ENCODE peak calls at places on chromosomes 3 and 15, in six cellular contexts. One of them, this sample, is unnamed.

GRCh38 chr3:79558943-79559342 is 208.9 kb downstream of the ROBO1 start:
- DNase-seq in brain pericyte: no peak
- DNase-seq in NCI-H69: no peak
- DNase-seq in neural crest cell: no peak
- DNase-seq in AG08396: no peak
- DNase-seq in activated CD8-positive, alpha-beta memory T cell treated with anti-CD3 and anti-CD28 coated beads for 4 hours: no peak
- DNase-seq in this sample: no peak

GRCh38 chr3:134754768-134755559 is 40.1 kb upstream of the EPHB1 start:
- DNase-seq in brain pericyte: no peak
- DNase-seq in activated CD8-positive, alpha-beta memory T cell treated with anti-CD3 and anti-CD28 coated beads for 4 hours: no peak
- DNase-seq in neural crest cell: peak; percentile 45
- DNase-seq in NCI-H69: peak; percentile 0
- DNase-seq in AG08396: peak; percentile 68
- DNase-seq in this sample: peak; percentile 44

GRCh38 chr3:160810360-160810759 is 54.3 kb downstream of the PPM1L start:
- DNase-seq in neural crest cell: no peak
- DNase-seq in activated CD8-positive, alpha-beta memory T cell treated with anti-CD3 and anti-CD28 coated beads for 4 hours: no peak
- DNase-seq in brain pericyte: peak; percentile 60
- DNase-seq in AG08396: no peak
- DNase-seq in NCI-H69: peak; percentile 26
- DNase-seq in this sample: peak; percentile 31

GRCh38 chr3:86788371-86788770 is 202.6 kb downstream of the VGLL3 start:
- DNase-seq in AG08396: no peak
- DNase-seq in brain pericyte: no peak
- DNase-seq in activated CD8-positive, alpha-beta memory T cell treated with anti-CD3 and anti-CD28 coated beads for 4 hours: no peak
- DNase-seq in neural crest cell: no peak
- DNase-seq in NCI-H69: no peak
- DNase-seq in this sample: no peak

GRCh38 chr3:170633573-170633972 is 47.7 kb upstream of the SLC7A14 start:
- DNase-seq in AG08396: no peak
- DNase-seq in activated CD8-positive, alpha-beta memory T cell treated with anti-CD3 and anti-CD28 coated beads for 4 hours: no peak
- DNase-seq in brain pericyte: no peak
- DNase-seq in NCI-H69: no peak
- DNase-seq in neural crest cell: no peak
- DNase-seq in this sample: no peak

GRCh38 chr15:83190450-83190849 is 17.2 kb downstream of the HDGFL3 start:
- DNase-seq in NCI-H69: no peak
- DNase-seq in neural crest cell: no peak
- DNase-seq in brain pericyte: no peak
- DNase-seq in activated CD8-positive, alpha-beta memory T cell treated with anti-CD3 and anti-CD28 coated beads for 4 hours: no peak
- DNase-seq in AG08396: no peak
- DNase-seq in this sample: no peak

GRCh38 chr3:138172625-138173024 is 2.1 kb downstream of the DBR1 start:
- DNase-seq in brain pericyte: no peak
- DNase-seq in neural crest cell: no peak
- DNase-seq in NCI-H69: no peak
- DNase-seq in AG08396: no peak
- DNase-seq in activated CD8-positive, alpha-beta memory T cell treated with anti-CD3 and anti-CD28 coated beads for 4 hours: no peak
- DNase-seq in this sample: no peak

GRCh38 chr3:125146601-125147490 is 65.7 kb downstream of the SLC12A8 start:
- DNase-seq in AG08396: no peak
- DNase-seq in activated CD8-positive, alpha-beta memory T cell treated with anti-CD3 and anti-CD28 coated beads for 4 hours: no peak
- DNase-seq in NCI-H69: no peak
- DNase-seq in brain pericyte: no peak
- DNase-seq in neural crest cell: no peak
- DNase-seq in this sample: no peak

GRCh38 chr3:30273304-30274072 is 332.9 kb upstream of the TGFBR2 start:
- DNase-seq in neural crest cell: no peak
- DNase-seq in activated CD8-positive, alpha-beta memory T cell treated with anti-CD3 and anti-CD28 coated beads for 4 hours: no peak
- DNase-seq in brain pericyte: no peak
- DNase-seq in NCI-H69: no peak
- DNase-seq in AG08396: no peak
- DNase-seq in this sample: no peak